ENCODE peak calls at places on chromosomes 3 and 15, in eight cellular contexts. N is CD8-positive, alpha-beta T cell; P is pancreas; X is HCT116; I is thoracic aorta; R is heart right ventricle; S is GM23248; L is cardiac muscle cell. C is an unnamed sample.
A peak's percentile ranks its signal among the peaks of the same experiment; 100 is the strongest.

GRCh38 chr15:29278436-29279099 is 8.9 kb upstream of the NSMCE3 start:
- DNase-seq in N (no peak), P (no peak), X (peak; percentile 64), I (no peak), R (no peak), S (peak; percentile 91), L (peak; percentile 41), C (no peak)

GRCh38 chr3:8900065-8900464 is 63.2 kb downstream of the RAD18 start:
- DNase-seq in N (no peak), P (no peak), X (no peak), I (no peak), R (no peak), S (peak; percentile 30), L (no peak), C (no peak)

GRCh38 chr3:171358891-171359218 is 101.3 kb downstream of the TNIK start:
- DNase-seq in N (no peak), P (no peak), X (no peak), I (no peak), R (no peak), S (no peak), L (no peak), C (no peak)

GRCh38 chr3:172102123-172102882 is 62.9 kb downstream of the FNDC3B start:
- DNase-seq in N (no peak), P (peak; percentile 44), X (no peak), I (no peak), R (no peak), S (no peak), L (no peak), C (no peak)

GRCh38 chr15:58595516-58596238 is 153.8 kb downstream of the ADAM10 start:
- DNase-seq in N (no peak), P (no peak), X (no peak), I (no peak), R (no peak), S (no peak), L (no peak), C (no peak)

GRCh38 chr3:111517801-111518200 is 24.2 kb upstream of the CD96 start:
- DNase-seq in N (no peak), P (no peak), X (no peak), I (no peak), R (no peak), S (no peak), L (no peak), C (no peak)

GRCh38 chr3:111903067-111903511 is 44.0 kb downstream of the PHLDB2 start:
- DNase-seq in N (no peak), P (no peak), X (peak; percentile 98), I (no peak), R (no peak), S (peak; percentile 90), L (peak; percentile 59), C (no peak)

GRCh38 chr3:51311055-51311454 is 74.0 kb upstream of the MANF start:
- DNase-seq in N (no peak), P (no peak), X (peak; percentile 23), I (no peak), R (no peak), S (peak; percentile 56), L (peak; percentile 34), C (no peak)

GRCh38 chr3:151379083-151379734 is 5.3 kb downstream of the P2RY12 start:
- DNase-seq in N (no peak), P (peak; percentile 11), X (peak; percentile 10), I (no peak), R (peak; percentile 14), S (peak; percentile 38), L (peak; percentile 56), C (peak; percentile 13)

GRCh38 chr15:78974272-78974918 is 29.5 kb upstream of the CTSH start:
- DNase-seq in N (no peak), P (no peak), X (no peak), I (no peak), R (no peak), S (no peak), L (no peak), C (no peak)

GRCh38 chr15:35126236-35126635 is 41.1 kb upstream of the NANOGP8 start:
- DNase-seq in N (no peak), P (no peak), X (no peak), I (no peak), R (no peak), S (no peak), L (no peak), C (no peak)
- H3K27ac ChIP-seq in N (no peak overlapping the region), P (no peak overlapping the region), X (no peak overlapping the region), I (no peak overlapping the region), R (no peak overlapping the region), S (no peak overlapping the region), L (no peak overlapping the region), C (no peak overlapping the region)

DNA sequence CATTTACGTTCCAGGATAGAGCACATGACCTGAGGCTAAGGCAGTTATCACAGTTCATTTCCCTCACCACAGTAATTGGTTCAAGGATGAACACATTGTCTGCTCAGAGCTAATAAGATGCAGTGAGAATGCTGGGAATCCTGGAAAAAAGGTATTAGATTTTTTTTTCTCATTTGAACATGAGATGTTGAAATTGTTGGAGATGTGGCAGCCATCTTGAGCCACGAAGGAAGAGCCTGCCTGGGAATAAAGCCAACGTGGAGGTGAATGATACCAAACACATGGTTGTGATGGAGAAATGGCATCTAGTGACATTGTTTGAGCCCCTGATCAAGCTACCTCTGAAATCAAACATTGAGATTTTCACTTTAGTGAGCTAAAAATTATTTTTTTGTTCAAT is 16.0 kb upstream of the STT3B start:
- DNase-seq in N (no peak), P (no peak), X (no peak), I (no peak), R (no peak), S (no peak), L (no peak), C (no peak)
- H3K4me3 ChIP-seq in N (no peak overlapping the region), P (no peak overlapping the region), X (no peak overlapping the region), I (no peak overlapping the region), R (no peak overlapping the region), S (no peak overlapping the region), L (no peak overlapping the region), C (no peak overlapping the region)

GRCh38 chr3:147398841-147399534 is 7.4 kb downstream of the ZIC4 start:
- DNase-seq in N (no peak), P (no peak), X (peak; percentile 22), I (no peak), R (no peak), S (no peak), L (no peak), C (no peak)

GRCh38 chr3:147396709-147397046 is 9.7 kb downstream of the ZIC4 start:
- DNase-seq in N (no peak), P (no peak), X (no peak), I (no peak), R (no peak), S (no peak), L (no peak), C (no peak)

GRCh38 chr3:147395975-147396708 is 10.2 kb downstream of the ZIC4 start:
- DNase-seq in N (no peak), P (no peak), X (no peak), I (no peak), R (no peak), S (no peak), L (no peak), C (no peak)

GRCh38 chr3:147397911-147398809 is 8.2 kb downstream of the ZIC4 start:
- DNase-seq in N (no peak), P (no peak), X (no peak), I (no peak), R (no peak), S (no peak), L (no peak), C (no peak)

GRCh38 chr3:147397155-147397888 is 9.0 kb downstream of the ZIC4 start:
- DNase-seq in N (no peak), P (no peak), X (no peak), I (no peak), R (no peak), S (no peak), L (no peak), C (no peak)
- H3K9me3 ChIP-seq in N (no peaks in the 10 kb centered on the region), P (no peaks in the 10 kb centered on the region), X (no peaks in the 10 kb centered on the region), I (no peaks in the 10 kb centered on the region), R (no peaks in the 10 kb centered on the region), S (no peaks in the 10 kb centered on the region), L (no peaks in the 10 kb centered on the region), C (no peaks in the 10 kb centered on the region)

GRCh38 chr3:58666683-58667082 is at the start of gene FAM3D:
- DNase-seq in N (no peak), P (no peak), X (no peak), I (no peak), R (peak; percentile 15), S (no peak), L (no peak), C (no peak)

GRCh38 chr3:58661836-58662235 is 4.7 kb downstream of the FAM3D start:
- DNase-seq in N (no peak), P (no peak), X (no peak), I (no peak), R (no peak), S (no peak), L (no peak), C (no peak)

GRCh38 chr3:58665410-58665809 is 1.2 kb downstream of the FAM3D start:
- DNase-seq in N (no peak), P (no peak), X (no peak), I (no peak), R (no peak), S (no peak), L (no peak), C (no peak)

GRCh38 chr3:58667229-58667628 is 655 bp upstream of the FAM3D start:
- DNase-seq in N (no peak), P (no peak), X (no peak), I (no peak), R (no peak), S (no peak), L (no peak), C (no peak)

GRCh38 chr3:58664611-58665010 is 2.0 kb downstream of the FAM3D start:
- DNase-seq in N (no peak), P (no peak), X (no peak), I (no peak), R (no peak), S (no peak), L (no peak), C (no peak)
- H3K27ac ChIP-seq in N (no peak overlapping the region), P (no peak overlapping the region), X (no peak overlapping the region), I (no peak overlapping the region), R (no peak overlapping the region), S (no peak overlapping the region), L (no peak overlapping the region), C (no peak overlapping the region)

GRCh38 chr3:52733256-52733891 is 27.5 kb downstream of the SPCS1 start:
- DNase-seq in N (no peak), P (no peak), X (no peak), I (no peak), R (no peak), S (no peak), L (no peak), C (no peak)
- H3K4me3 ChIP-seq in N (no peak overlapping the region), P (no peak overlapping the region), X (no peak overlapping the region), I (no peak overlapping the region), R (no peak overlapping the region), S (no peak overlapping the region), L (no peak overlapping the region), C (no peak overlapping the region)

GRCh38 chr3:44712455-44713075 is at the start of gene ZNF502:
- DNase-seq in N (peak; percentile 6), P (peak; percentile 88), X (peak; percentile 66), I (peak; percentile 19), R (peak; percentile 91), S (peak; percentile 94), L (peak; percentile 95), C (peak; percentile 91)
- H3K9me3 ChIP-seq in N (peaks cover 17% of the 10 kb centered on the region), P (no peaks in the 10 kb centered on the region), X (peaks cover 15% of the 10 kb centered on the region), I (peaks cover 18% of the 10 kb centered on the region), R (peaks cover 50% of the 10 kb centered on the region), S (no peaks in the 10 kb centered on the region), L (no peaks in the 10 kb centered on the region), C (peaks cover 51% of the 10 kb centered on the region)

GRCh38 chr3:99356681-99357080 is 281.7 kb upstream of the COL8A1 start:
- DNase-seq in N (no peak), P (no peak), X (no peak), I (no peak), R (no peak), S (no peak), L (no peak), C (no peak)
- H3K27ac ChIP-seq in N (no peak overlapping the region), P (no peak overlapping the region), X (no peak overlapping the region), I (no peak overlapping the region), R (no peak overlapping the region), S (no peak overlapping the region), L (no peak overlapping the region), C (no peak overlapping the region)

GRCh38 chr15:59995568-59996349 is 8.4 kb upstream of the FOXB1 start:
- DNase-seq in N (no peak), P (no peak), X (no peak), I (no peak), R (no peak), S (no peak), L (no peak), C (no peak)
- H3K4me3 ChIP-seq in N (no peak overlapping the region), P (no peak overlapping the region), X (no peak overlapping the region), I (no peak overlapping the region), R (no peak overlapping the region), S (no peak overlapping the region), L (no peak overlapping the region), C (no peak overlapping the region)

C was measured in psoas muscle.